ENCODE peak calls at places on chromosomes 2 and 18, in seven cellular contexts. B is suprapubic skin, V is BJ, Y is progenitor cell of endocrine pancreas, H is vagina, K is A549, U is right lobe of liver. Z is an unnamed sample.
A peak's percentile ranks its signal among the peaks of the same experiment; 100 is the strongest.

GRCh38 chr2:58594175-58594574 is 353.1 kb upstream of the FANCL start:
- DNase-seq in B (no peak), V (no peak), Y (no peak), H (no peak), K (peak; percentile 22), U (no peak), Z (no peak)

GRCh38 chr2:197647961-197648690 is 27.3 kb downstream of the RFTN2 start:
- DNase-seq in B (no peak), V (no peak), Y (no peak), H (no peak), K (no peak), U (no peak), Z (no peak)

GRCh38 chr2:204877691-204878090 is 332.4 kb downstream of the PARD3B start:
- DNase-seq in B (no peak), V (no peak), Y (no peak), H (no peak), K (no peak), U (no peak), Z (no peak)

GRCh38 chr2:144514731-144515424 is 5.0 kb downstream of the ZEB2 start:
- DNase-seq in B (no peak), V (no peak), Y (no peak), H (no peak), K (no peak), U (no peak), Z (no peak)

GRCh38 chr18:24271381-24272331 is 126.0 kb downstream of the OSBPL1A start:
- DNase-seq in B (peak; percentile 81), V (no peak), Y (peak; percentile 74), H (no peak), K (peak; percentile 80), U (peak; percentile 82), Z (peak; percentile 67)

GRCh38 chr2:211407076-211407475 is 850.7 kb downstream of the CPS1 start:
- DNase-seq in B (no peak), V (no peak), Y (no peak), H (no peak), K (no peak), U (no peak), Z (no peak)

GRCh38 chr18:75029456-75029855 is 179.5 kb downstream of the PTGR3 start:
- DNase-seq in B (no peak), V (no peak), Y (no peak), H (no peak), K (no peak), U (no peak), Z (no peak)

GRCh38 chr2:241540766-241541561 is 17.6 kb upstream of the BOK start:
- DNase-seq in B (peak; percentile 81), V (no peak), Y (peak; percentile 40), H (no peak), K (peak; percentile 80), U (no peak), Z (peak; percentile 40)

GRCh38 chr2:237889016-237889415 is 29.6 kb downstream of the RAMP1 start:
- DNase-seq in B (no peak), V (no peak), Y (no peak), H (no peak), K (no peak), U (no peak), Z (no peak)

GRCh38 chr2:171180229-171180937 is 19.7 kb upstream of the TLK1 start:
- DNase-seq in B (no peak), V (no peak), Y (no peak), H (no peak), K (no peak), U (no peak), Z (no peak)

GRCh38 chr2:201532686-201533304 is 81.3 kb downstream of the STRADB start:
- DNase-seq in B (no peak), V (peak; percentile 77), Y (no peak), H (no peak), K (no peak), U (no peak), Z (no peak)

GRCh38 chr2:237210763-237211162 is 125.1 kb downstream of the COPS8 start:
- DNase-seq in B (no peak), V (no peak), Y (no peak), H (no peak), K (no peak), U (no peak), Z (no peak)

GRCh38 chr2:220590476-220590875 is 963.0 kb downstream of the SLC4A3 start:
- DNase-seq in B (no peak), V (no peak), Y (no peak), H (no peak), K (no peak), U (no peak), Z (no peak)

GRCh38 chr18:24126155-24126947 is 12.5 kb upstream of the CABYR start:
- DNase-seq in B (no peak), V (no peak), Y (no peak), H (no peak), K (no peak), U (no peak), Z (no peak)

GRCh38 chr18:21110667-21111350 is 804 bp downstream of the ROCK1 start:
- DNase-seq in B (no peak), V (no peak), Y (peak; percentile 20), H (no peak), K (peak; percentile 19), U (peak; percentile 71), Z (no peak)

GRCh38 chr2:136075466-136075865 is 42.5 kb downstream of the CXCR4 start:
- DNase-seq in B (no peak), V (no peak), Y (no peak), H (no peak), K (no peak), U (no peak), Z (no peak)

GRCh38 chr18:55517055-55517454 is 70.9 kb downstream of the TCF4 start:
- DNase-seq in B (no peak), V (no peak), Y (no peak), H (no peak), K (peak; percentile 1), U (no peak), Z (no peak)

GRCh38 chr18:55515946-55516710 is 71.9 kb downstream of the TCF4 start:
- DNase-seq in B (no peak), V (no peak), Y (no peak), H (no peak), K (no peak), U (no peak), Z (no peak)

GRCh38 chr18:55524353-55525123 is 63.5 kb downstream of the TCF4 start:
- DNase-seq in B (no peak), V (no peak), Y (no peak), H (no peak), K (no peak), U (no peak), Z (no peak)

GRCh38 chr18:55523001-55523400 is 65.0 kb downstream of the TCF4 start:
- DNase-seq in B (no peak), V (no peak), Y (no peak), H (no peak), K (no peak), U (no peak), Z (no peak)

GRCh38 chr18:55522011-55522410 is 66.0 kb downstream of the TCF4 start:
- DNase-seq in B (no peak), V (no peak), Y (no peak), H (no peak), K (peak; percentile 14), U (no peak), Z (peak; percentile 16)
- TF ChIP-seq CTCF in B (no peak), V (peak; percentile 12), Y (peak; percentile 44), H (no peak), K (no peak), U (peak; percentile 24), Z (peak; percentile 53)

GRCh38 chr18:53687002-53687401 is 537.5 kb downstream of the MBD2 start:
- DNase-seq in B (no peak), V (no peak), Y (no peak), H (no peak), K (no peak), U (no peak), Z (no peak)

DNA sequence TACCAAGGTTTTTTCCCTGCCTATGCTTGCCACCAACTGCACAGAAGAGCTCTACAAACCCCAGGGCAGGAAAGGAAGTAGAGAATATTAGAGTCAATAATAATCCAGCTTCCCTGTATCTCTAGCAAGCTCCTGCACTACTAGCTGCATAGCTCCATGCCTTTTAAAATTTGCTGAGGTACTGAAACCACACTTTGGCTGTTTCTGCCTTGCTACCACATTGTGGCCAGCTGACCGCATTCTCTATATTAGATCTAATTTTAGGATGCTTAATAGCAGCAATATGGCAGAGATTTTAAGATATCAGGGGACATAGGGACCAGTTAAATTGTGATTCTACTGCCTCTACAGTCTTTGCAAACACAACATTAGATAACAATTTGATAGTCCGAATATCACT is 534.6 kb downstream of the MBD2 start:
- DNase-seq in B (no peak), V (no peak), Y (no peak), H (no peak), K (no peak), U (no peak), Z (no peak)
- TF ChIP-seq CTCF in B (no peak), V (no peak), Y (no peak), H (no peak), K (no peak), U (no peak), Z (no peak)

GRCh38 chr2:23412556-23413155 is 27.7 kb downstream of the KLHL29 start:
- DNase-seq in B (no peak), V (no peak), Y (no peak), H (no peak), K (no peak), U (peak; percentile 23), Z (no peak)

GRCh38 chr2:23417310-23417709 is 32.3 kb downstream of the KLHL29 start:
- DNase-seq in B (no peak), V (no peak), Y (no peak), H (no peak), K (no peak), U (peak; percentile 12), Z (no peak)

GRCh38 chr2:23414106-23414505 is 29.1 kb downstream of the KLHL29 start:
- DNase-seq in B (no peak), V (no peak), Y (no peak), H (no peak), K (no peak), U (peak; percentile 7), Z (no peak)

GRCh38 chr2:23413641-23414040 is 28.7 kb downstream of the KLHL29 start:
- DNase-seq in B (no peak), V (no peak), Y (no peak), H (no peak), K (no peak), U (peak; percentile 13), Z (no peak)

GRCh38 chr2:23414876-23415275 is 29.9 kb downstream of the KLHL29 start:
- DNase-seq in B (no peak), V (no peak), Y (no peak), H (no peak), K (peak; percentile 45), U (no peak), Z (no peak)
- TF ChIP-seq CTCF in B (peak; percentile 6), V (peak; percentile 34), Y (peak; percentile 31), H (no peak), K (no peak), U (no peak), Z (peak; percentile 13)

GRCh38 chr2:207483066-207483465 is 46.7 kb upstream of the CREB1 start:
- DNase-seq in B (no peak), V (no peak), Y (no peak), H (no peak), K (no peak), U (no peak), Z (no peak)
- TF ChIP-seq CTCF in B (no peak), V (no peak), Y (no peak), H (no peak), K (no peak), U (no peak), Z (no peak)

GRCh38 chr2:37324536-37324785 is 172 bp downstream of the PRKD3 start:
- DNase-seq in B (no peak), V (no peak), Y (no peak), H (no peak), K (no peak), U (peak; percentile 85), Z (no peak)
- TF ChIP-seq CTCF in B (no peak), V (no peak), Y (peak; percentile 17), H (no peak), K (no peak), U (no peak), Z (peak; percentile 15)

GRCh38 chr18:2881088-2881487 is 34.3 kb downstream of the EMILIN2 start:
- DNase-seq in B (peak; percentile 60), V (no peak), Y (no peak), H (no peak), K (no peak), U (no peak), Z (no peak)
- TF ChIP-seq CTCF in B (no peak), V (no peak), Y (no peak), H (no peak), K (no peak), U (no peak), Z (no peak)